ENCODE peak calls at places on chromosomes 5 and 9, in seven cellular contexts. K is brain microvascular endothelial cell, O is tibial nerve, A is astrocyte, F is neural crest cell, D is IMR-90, U is lower leg skin. Q is an unnamed sample.

GRCh38 chr9:123597926-123598556 is 242.0 kb downstream of the CRB2 start:
- DNase-seq in K (no peak), F (no peak), A (no peak), U (no peak), O (no peak), D (no peak), Q (no peak)

GRCh38 chr5:3661755-3662296 is 66.2 kb downstream of the IRX1 start:
- DNase-seq in U (peak; percentile 64), F (no peak), D (no peak), K (no peak), A (no peak), O (no peak), Q (no peak)

GRCh38 chr9:126569036-126569435 is 44.7 kb upstream of the LMX1B start:
- DNase-seq in A (no peak), K (no peak), F (no peak), D (no peak), O (no peak), U (no peak), Q (no peak)

GRCh38 chr9:13054381-13054780 is 225.1 kb downstream of the MPDZ start:
- DNase-seq in F (no peak), O (no peak), K (no peak), A (no peak), U (no peak), D (no peak), Q (no peak)

GRCh38 chr5:169190860-169191259 is 110.1 kb downstream of the SLIT3 start:
- DNase-seq in D (no peak), K (no peak), F (no peak), O (no peak), U (no peak), A (no peak), Q (no peak)

GRCh38 chr9:33165263-33166151 is 1.6 kb downstream of the B4GALT1 start:
- DNase-seq in F (no peak), U (peak; percentile 87), A (peak; percentile 84), O (peak; percentile 99), D (peak; percentile 83), K (peak; percentile 56), Q (peak; percentile 52)

GRCh38 chr9:107489144-107489673 is 360 bp downstream of the KLF4 start:
- DNase-seq in F (no peak), K (no peak), O (no peak), D (no peak), A (no peak), U (no peak), Q (no peak)

GRCh38 chr5:124404796-124405195 is 341.6 kb downstream of the ZNF608 start:
- DNase-seq in F (no peak), U (no peak), A (no peak), O (no peak), K (no peak), D (no peak), Q (no peak)

GRCh38 chr5:77960305-77960704 is 184.2 kb upstream of the TBCA start:
- DNase-seq in F (no peak), D (no peak), O (no peak), U (no peak), K (no peak), A (no peak), Q (no peak)

GRCh38 chr9:125752070-125752628 is 5.0 kb downstream of the PBX3 start:
- DNase-seq in O (no peak), A (no peak), D (no peak), F (no peak), K (no peak), U (no peak), Q (no peak)

GRCh38 chr5:155729684-155730059 is 597.3 kb upstream of the SGCD start:
- DNase-seq in K (no peak), F (no peak), O (no peak), U (no peak), A (no peak), D (no peak), Q (no peak)

GRCh38 chr9:128713411-128713780 is 10.5 kb downstream of the ZDHHC12 start:
- DNase-seq in U (no peak), K (no peak), D (no peak), A (no peak), O (no peak), F (no peak), Q (no peak)

GRCh38 chr9:99222416-99223280 is 566 bp downstream of the SEC61B start:
- DNase-seq in K (peak; percentile 29), U (peak; percentile 86), O (no peak), D (peak; percentile 36), A (peak; percentile 6), F (no peak), Q (no peak)

GRCh38 chr5:135569755-135570452 is 8.9 kb downstream of the CXCL14 start:
- DNase-seq in U (no peak), A (peak; percentile 14), K (peak; percentile 26), F (peak; percentile 39), D (peak; percentile 36), O (no peak), Q (no peak)

GRCh38 chr5:153147891-153148623 is 342.4 kb upstream of the GRIA1 start:
- DNase-seq in U (no peak), A (peak; percentile 54), K (peak; percentile 20), D (no peak), O (no peak), F (no peak), Q (peak; percentile 6)

GRCh38 chr9:86923061-86923460 is 24.2 kb downstream of the GAS1 start:
- DNase-seq in D (no peak), U (no peak), A (no peak), K (no peak), F (no peak), O (no peak), Q (no peak)

GRCh38 chr9:37134166-37134565 is 13.8 kb downstream of the ZCCHC7 start:
- DNase-seq in U (no peak), K (no peak), O (no peak), D (no peak), F (no peak), A (no peak), Q (no peak)

GRCh38 chr5:142491260-142491659 is 166.4 kb upstream of the SPRY4 start:
- DNase-seq in F (peak; percentile 40), O (no peak), U (no peak), K (no peak), D (no peak), A (no peak), Q (no peak)

GRCh38 chr5:40877371-40877988 is 31.8 kb upstream of the C7 start:
- DNase-seq in O (no peak), K (no peak), D (no peak), U (no peak), F (no peak), A (no peak), Q (no peak)

GRCh38 chr5:83467315-83468044 is 4.1 kb upstream of the VCAN start:
- DNase-seq in D (peak; percentile 65), U (no peak), K (peak; percentile 18), O (peak; percentile 26), A (peak; percentile 74), F (no peak), Q (no peak)
- TF ChIP-seq CTCF in D (no peak), U (no peak), K (peak; percentile 14), O (no peak), A (no peak), F (no peak), Q (peak; percentile 25)

GRCh38 chr5:160268111-160268510 is 38.8 kb downstream of the FABP6 start:
- DNase-seq in D (no peak), U (no peak), A (no peak), O (no peak), F (no peak), K (no peak), Q (no peak)

GRCh38 chr5:160263326-160263850 is 34.1 kb downstream of the FABP6 start:
- DNase-seq in K (no peak), U (no peak), A (no peak), O (no peak), D (no peak), F (no peak), Q (no peak)

GRCh38 chr5:160266044-160266718 is 36.9 kb downstream of the FABP6 start:
- DNase-seq in D (no peak), F (no peak), A (no peak), O (no peak), U (no peak), K (no peak), Q (no peak)

GRCh38 chr5:160269017-160269416 is 39.7 kb downstream of the FABP6 start:
- DNase-seq in F (no peak), U (peak; percentile 96), D (peak; percentile 91), O (peak; percentile 75), A (peak; percentile 67), K (peak; percentile 67), Q (no peak)

DNA sequence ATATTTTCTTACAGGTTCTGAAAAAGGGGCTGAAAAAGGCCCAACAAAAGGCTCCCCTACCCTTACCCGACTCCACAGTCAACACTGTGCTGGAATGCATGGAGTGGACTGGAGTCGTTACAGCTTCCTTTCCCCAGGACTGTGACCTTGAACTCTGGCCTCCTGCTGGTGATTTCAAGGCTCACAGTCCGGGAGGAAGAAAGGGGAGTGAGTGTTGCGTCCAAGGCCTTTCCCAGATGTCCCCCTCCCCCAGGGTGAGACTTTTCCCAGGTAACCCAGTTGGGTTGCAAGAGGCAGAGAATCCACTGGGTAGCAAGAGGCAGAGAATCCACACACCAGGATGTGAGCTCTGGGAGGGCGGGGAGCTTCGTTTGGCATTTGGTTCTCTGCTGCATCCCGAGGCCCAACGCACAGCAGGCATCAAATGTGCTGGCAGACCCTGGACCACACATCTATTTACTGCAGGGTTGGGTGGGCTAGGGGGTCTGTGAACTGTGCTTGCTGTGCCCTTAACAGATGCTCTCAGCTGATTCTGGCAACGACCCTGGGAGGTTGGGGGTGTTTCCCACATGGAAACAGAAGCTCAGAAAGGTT is 37.5 kb downstream of the FABP6 start:
- DNase-seq in D (no peak), F (no peak), A (no peak), O (no peak), U (no peak), K (no peak), Q (no peak)
- TF ChIP-seq CTCF in D (no peak), F (peak; percentile 49), A (no peak), O (no peak), U (no peak), K (peak; percentile 35), Q (no peak)

GRCh38 chr5:118752568-118752967 is 235.8 kb downstream of the DTWD2 start:
- DNase-seq in A (no peak), K (no peak), F (no peak), D (no peak), O (no peak), U (no peak), Q (no peak)
- TF ChIP-seq CTCF in A (no peak), K (no peak), F (no peak), D (no peak), O (no peak), U (no peak), Q (no peak)

DNA sequence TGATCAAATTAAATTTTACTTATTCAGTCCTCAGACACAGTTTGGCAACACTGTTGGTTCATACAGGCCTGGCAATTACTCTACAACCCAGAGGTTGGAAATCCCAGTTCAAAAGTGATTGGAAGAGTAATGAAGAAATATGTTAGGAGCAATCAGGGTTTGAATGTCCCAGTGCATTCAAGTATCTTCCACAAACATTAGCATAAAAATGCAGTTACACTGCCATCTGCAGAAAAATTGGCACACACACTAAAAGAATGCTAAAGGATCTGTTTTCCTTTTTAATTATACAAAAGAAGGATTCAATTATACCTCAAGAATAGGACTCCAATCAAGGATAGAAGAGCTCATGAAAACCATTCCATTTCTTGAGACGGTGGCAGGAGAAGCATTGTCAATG is 130.2 kb downstream of the DNAH5 start:
- DNase-seq in A (no peak), U (no peak), D (peak; percentile 20), F (no peak), O (no peak), K (peak; percentile 0), Q (no peak)
- TF ChIP-seq CTCF in A (no peak), U (no peak), D (peak; percentile 47), F (no peak), O (no peak), K (peak; percentile 2), Q (no peak)

GRCh38 chr5:104353371-104353770 is 790.8 kb upstream of the NUDT12 start:
- DNase-seq in A (no peak), F (no peak), K (no peak), D (no peak), O (no peak), U (no peak), Q (no peak)
- TF ChIP-seq CTCF in A (no peak), F (no peak), K (no peak), D (no peak), O (no peak), U (no peak), Q (no peak)